ENCODE peak calls at places on chromosomes 12 and 14, in four cellular contexts. G is IMR-90, S is H1, K is mesendoderm. Q is an unnamed sample.
A peak's percentile ranks its signal among the peaks of the same experiment; 100 is the strongest.

GRCh38 chr12:132152921-132153321 is 8.7 kb downstream of the NOC4L start:
- DNase-seq in G (no peak), S (no peak), K (no peak), Q (no peak)

GRCh38 chr14:29618323-29619067 is 309.2 kb downstream of the PRKD1 start:
- DNase-seq in G (no peak), S (no peak), K (no peak), Q (no peak)

GRCh38 chr12:46743471-46743870 is 82.3 kb downstream of the SLC38A4 start:
- DNase-seq in G (no peak), S (no peak), K (no peak), Q (no peak)

GRCh38 chr12:104929926-104930325 is 28.2 kb downstream of the SLC41A2 start:
- DNase-seq in G (peak; percentile 41), S (no peak), K (no peak), Q (no peak)

GRCh38 chr14:93033983-93034670 is 81.6 kb downstream of the ITPK1 start:
- DNase-seq in G (no peak), S (no peak), K (peak; percentile 41), Q (peak; percentile 58)

GRCh38 chr14:68569546-68569908 is 223.3 kb downstream of the ZFP36L1 start:
- DNase-seq in G (no peak), S (no peak), K (no peak), Q (no peak)

GRCh38 chr12:113088971-113089756 is 32.6 kb downstream of the DTX1 start:
- DNase-seq in G (no peak), S (no peak), K (no peak), Q (no peak)

GRCh38 chr12:89919241-89919906 is 210.7 kb upstream of the ATP2B1 start:
- DNase-seq in G (no peak), S (no peak), K (no peak), Q (no peak)

GRCh38 chr12:6076340-6076739 is 48.1 kb downstream of the VWF start:
- DNase-seq in G (no peak), S (no peak), K (no peak), Q (no peak)

GRCh38 chr14:95561001-95561412 is 26.2 kb downstream of the GLRX5 start:
- DNase-seq in G (peak; percentile 82), S (peak; percentile 98), K (peak; percentile 92), Q (peak; percentile 92)
- H4K5ac ChIP-seq in G (no peak overlapping the region), S (no peak overlapping the region), K (no peak overlapping the region), Q (no peak overlapping the region)

GRCh38 chr12:109567296-109567695 is 6.0 kb downstream of the MMAB start:
- DNase-seq in G (no peak), S (no peak), K (no peak), Q (no peak)
- H4K5ac ChIP-seq in G (no peak overlapping the region), S (no peak overlapping the region), K (no peak overlapping the region), Q (no peak overlapping the region)

GRCh38 chr14:56290195-56290594 is 172.0 kb downstream of the PELI2 start:
- DNase-seq in G (no peak), S (no peak), K (no peak), Q (no peak)

GRCh38 chr14:56282179-56282578 is 164.0 kb downstream of the PELI2 start:
- DNase-seq in G (no peak), S (no peak), K (no peak), Q (no peak)

GRCh38 chr14:56289155-56289554 is 170.9 kb downstream of the PELI2 start:
- DNase-seq in G (no peak), S (no peak), K (no peak), Q (no peak)

GRCh38 chr14:56280843-56281242 is 162.6 kb downstream of the PELI2 start:
- DNase-seq in G (no peak), S (no peak), K (no peak), Q (no peak)

DNA sequence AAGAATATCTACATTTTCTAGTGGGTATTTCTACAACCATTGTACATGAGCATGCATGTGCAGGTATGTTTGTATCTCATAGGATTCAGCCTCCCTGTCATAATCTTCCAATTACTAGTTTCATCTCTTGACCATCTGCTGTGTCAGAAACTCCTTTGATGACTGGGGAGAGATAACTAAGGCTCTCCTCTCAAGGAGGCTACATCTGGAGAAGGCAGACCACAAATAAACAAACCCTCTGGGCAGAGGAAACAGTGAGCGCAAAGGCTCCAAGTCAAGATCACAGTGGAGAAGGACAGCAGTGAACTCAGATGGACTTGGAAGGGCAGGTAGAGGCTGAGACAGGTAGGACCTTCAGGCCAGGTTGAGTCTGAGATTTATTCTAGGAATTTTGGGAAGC is 166.4 kb downstream of the PELI2 start:
- DNase-seq in G (peak; percentile 46), S (no peak), K (no peak), Q (no peak)
- H4K5ac ChIP-seq in G (no peak overlapping the region), S (no peak overlapping the region), K (no peak overlapping the region), Q (no peak overlapping the region)

DNA sequence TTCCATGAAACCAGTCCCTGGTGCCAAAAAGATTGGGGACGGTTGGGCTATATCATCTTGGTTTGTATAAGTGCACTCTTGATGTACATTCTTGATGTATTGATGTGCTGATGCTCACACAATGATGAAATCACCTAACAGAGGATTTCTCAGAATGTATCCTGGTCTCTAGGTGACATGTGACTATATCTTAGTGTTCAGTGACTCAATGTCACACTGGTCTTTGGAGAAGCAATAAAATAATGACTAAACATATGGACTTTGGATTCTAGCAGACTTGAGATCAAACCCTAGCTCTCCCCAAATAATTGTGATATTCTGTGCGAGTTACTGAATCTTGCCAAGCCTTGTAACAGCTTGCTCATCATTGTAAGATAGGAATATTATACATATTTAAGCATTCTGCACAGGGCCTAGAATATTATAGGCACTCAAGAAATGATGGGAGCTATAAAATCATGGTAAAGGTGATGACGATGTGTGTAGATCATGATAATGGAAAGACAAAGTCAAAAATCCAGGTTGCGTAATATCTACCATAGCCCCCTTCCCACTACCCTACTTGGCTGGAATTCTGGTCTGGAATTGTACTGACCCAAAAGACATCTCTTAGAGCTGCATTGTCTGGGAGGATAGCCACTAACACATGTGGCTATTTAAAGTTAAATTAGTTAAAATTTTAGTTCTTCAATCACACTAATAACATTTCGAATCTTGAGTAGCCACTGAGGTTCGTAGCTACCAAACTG is 117.6 kb upstream of the PWP1 start:
- DNase-seq in G (no peak), S (no peak), K (no peak), Q (no peak)
- H4K5ac ChIP-seq in G (no peak overlapping the region), S (no peak overlapping the region), K (no peak overlapping the region), Q (no peak overlapping the region)

DNA sequence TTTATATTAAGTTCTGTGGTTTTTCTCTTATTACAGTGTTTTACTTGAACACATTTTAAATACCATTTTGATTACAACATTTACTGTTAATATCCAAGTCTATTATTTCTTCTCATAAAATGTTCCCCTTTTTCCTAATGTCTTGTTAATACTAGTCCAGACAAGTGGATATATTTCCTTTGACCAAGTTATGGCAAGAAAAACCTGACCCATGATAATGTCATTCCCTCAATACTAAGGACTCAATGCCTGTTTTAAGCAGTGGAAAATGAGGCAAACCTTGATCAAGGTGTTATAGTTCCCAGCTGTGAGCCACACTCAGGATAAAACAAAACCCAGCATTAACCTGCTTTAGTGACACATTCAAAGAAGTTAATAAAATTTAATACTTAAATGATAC is 12.2 kb downstream of the TRMT5 start:
- DNase-seq in G (no peak), S (no peak), K (no peak), Q (no peak)
- H4K5ac ChIP-seq in G (no peak overlapping the region), S (no peak overlapping the region), K (no peak overlapping the region), Q (no peak overlapping the region)

Q was measured in H9.